ENCODE peak calls at places on chromosomes 2 and 18, in six cellular contexts. A is A673; K is GM19239; B is stimulated activated CD4-positive, alpha-beta T cell treated with anti-CD3 and anti-CD28 coated beads, Interleukin-12 subunit alpha, Interleukin-12 subunit beta, amount 100 ng/mL, for 24 hours; O is T-helper 2 cell; W is fibroblast of the aortic adventitia. Z is an unnamed sample.
A peak's percentile ranks its signal among the peaks of the same experiment; 100 is the strongest.

GRCh38 chr2:191618046-191618788 is 59.7 kb upstream of the NABP1 start:
- DNase-seq in A (no peak), K (no peak), B (no peak), O (no peak), W (peak; percentile 58), Z (no peak)

GRCh38 chr2:189091253-189091652 is 88.3 kb downstream of the COL5A2 start:
- DNase-seq in A (no peak), K (no peak), B (no peak), O (no peak), W (peak; percentile 53), Z (no peak)

GRCh38 chr2:232643147-232643425 is 9.7 kb downstream of the EFHD1 start:
- DNase-seq in A (no peak), K (no peak), B (no peak), O (no peak), W (no peak), Z (no peak)

GRCh38 chr2:15933184-15933845 is 7.0 kb upstream of the MYCN start:
- DNase-seq in A (no peak), K (no peak), B (no peak), O (no peak), W (no peak), Z (no peak)

GRCh38 chr2:109370399-109370990 is 241.5 kb downstream of the SH3RF3 start:
- DNase-seq in A (no peak), K (no peak), B (no peak), O (no peak), W (no peak), Z (no peak)

GRCh38 chr18:48476550-48476917 is 62.3 kb upstream of the CTIF start:
- DNase-seq in A (no peak), K (no peak), B (no peak), O (no peak), W (no peak), Z (no peak)

GRCh38 chr18:26159353-26159752 is 25.7 kb downstream of the PSMA8 start:
- DNase-seq in A (peak; percentile 6), K (no peak), B (no peak), O (no peak), W (peak; percentile 11), Z (no peak)

GRCh38 chr18:59502222-59502898 is 143.3 kb upstream of the LMAN1 start:
- DNase-seq in A (no peak), K (no peak), B (no peak), O (no peak), W (peak; percentile 98), Z (no peak)

GRCh38 chr2:8752385-8752784 is 70.5 kb downstream of the ID2 start:
- DNase-seq in A (no peak), K (no peak), B (no peak), O (no peak), W (no peak), Z (no peak)

GRCh38 chr2:225488743-225489142 is 89.2 kb downstream of the NYAP2 start:
- DNase-seq in A (no peak), K (no peak), B (no peak), O (no peak), W (no peak), Z (no peak)

GRCh38 chr18:63152791-63153190 is 166.8 kb downstream of the BCL2 start:
- DNase-seq in A (no peak), K (no peak), B (no peak), O (no peak), W (no peak), Z (no peak)

GRCh38 chr2:10084567-10084910 is 4.3 kb upstream of the CYS1 start:
- DNase-seq in A (no peak), K (no peak), B (no peak), O (no peak), W (no peak), Z (no peak)

GRCh38 chr18:62729487-62730386 is 14.4 kb downstream of the PHLPP1 start:
- DNase-seq in A (no peak), K (no peak), B (no peak), O (no peak), W (no peak), Z (no peak)

GRCh38 chr2:119545076-119545475 is 827 bp downstream of the CFAP221 start:
- DNase-seq in A (no peak), K (no peak), B (no peak), O (no peak), W (peak; percentile 2), Z (no peak)

GRCh38 chr18:27750014-27750413 is 426.9 kb downstream of the CDH2 start:
- DNase-seq in A (peak; percentile 72), K (no peak), B (no peak), O (no peak), W (peak; percentile 73), Z (no peak)

GRCh38 chr2:70946832-70947442 is 11.2 kb downstream of the ATP6V1B1 start:
- DNase-seq in A (peak; percentile 72), K (no peak), B (no peak), O (no peak), W (peak; percentile 70), Z (no peak)

GRCh38 chr2:104443137-104443536 is 410.8 kb upstream of the POU3F3 start:
- DNase-seq in A (no peak), K (no peak), B (no peak), O (no peak), W (no peak), Z (no peak)

GRCh38 chr2:3041841-3042600 is 335.6 kb downstream of the EIPR1 start:
- DNase-seq in A (no peak), K (no peak), B (no peak), O (no peak), W (peak; percentile 11), Z (no peak)

GRCh38 chr18:10850828-10851227 is 298.5 kb downstream of the PIEZO2 start:
- DNase-seq in A (no peak), K (no peak), B (no peak), O (no peak), W (peak; percentile 42), Z (no peak)

GRCh38 chr2:205288681-205289080 is 393.6 kb upstream of the NRP2 start:
- DNase-seq in A (no peak), K (no peak), B (no peak), O (no peak), W (no peak), Z (no peak)

GRCh38 chr2:73385486-73386341 is at the start of gene ALMS1:
- DNase-seq in A (peak; percentile 95), K (peak; percentile 83), B (peak; percentile 74), O (peak; percentile 79), W (peak; percentile 84), Z (peak; percentile 86)

GRCh38 chr18:3661121-3661520 is 211.1 kb downstream of the TGIF1 start:
- DNase-seq in A (no peak), K (no peak), B (no peak), O (no peak), W (no peak), Z (no peak)

GRCh38 chr2:26692814-26693286 is 328 bp downstream of the KCNK3 start:
- DNase-seq in A (peak; percentile 60), K (no peak), B (no peak), O (no peak), W (peak; percentile 32), Z (no peak)

GRCh38 chr2:227623225-227623624 is 5.9 kb downstream of the SCYGR4 start:
- DNase-seq in A (peak; percentile 37), K (no peak), B (no peak), O (no peak), W (peak; percentile 75), Z (no peak)

GRCh38 chr2:173472112-173472511 is 117.4 kb downstream of the CDCA7 start:
- DNase-seq in A (no peak), K (no peak), B (no peak), O (no peak), W (no peak), Z (no peak)

Z was measured in activated CD4-positive, CD25-positive, alpha-beta regulatory T cell treated with anti-CD3 and anti-CD28 coated beads, Interleukin-2, amount 50 U/mL, for 72 hours.